ENCODE peak calls at places on chromosomes 7 and 10, in four cellular contexts. R is NCI-H748 treated with DMSO at 0.1 percent for 48 hours, J is tibial nerve, Z is GM23338. U is an unnamed sample.

GRCh38 chr7:4267326-4268039 is 414.6 kb upstream of the FOXK1 start:
- DNase-seq in J (no peak), R (no peak), Z (no peak), U (no peak)

GRCh38 chr7:123770378-123770777 is 21.6 kb upstream of the WASL start:
- DNase-seq in R (no peak), J (no peak), Z (no peak), U (no peak)

GRCh38 chr10:113496124-113496523 is 56.7 kb upstream of the HABP2 start:
- DNase-seq in Z (no peak), R (no peak), J (no peak), U (no peak)

GRCh38 chr7:131606346-131607290 is 50.2 kb upstream of the PODXL start:
- DNase-seq in Z (peak), J (no peak), R (no peak), U (peak)

GRCh38 chr10:76397210-76397881 is 965.9 kb downstream of the LRMDA start:
- DNase-seq in J (peak), R (no peak), Z (no peak), U (peak)

GRCh38 chr10:131733596-131733995 is 167.2 kb upstream of the PPP2R2D start:
- DNase-seq in Z (no peak), R (no peak), J (no peak), U (no peak)

GRCh38 chr10:12445701-12446334 is 96.5 kb downstream of the CAMK1D start:
- DNase-seq in J (peak), Z (no peak), R (no peak), U (no peak)

GRCh38 chr7:98619450-98620321 is 2.6 kb downstream of the NPTX2 start:
- DNase-seq in Z (peak), R (peak), J (no peak), U (peak)

GRCh38 chr7:44449531-44449930 is 40.9 kb downstream of the NUDCD3 start:
- DNase-seq in Z (no peak), R (no peak), J (no peak), U (no peak)

GRCh38 chr7:108461855-108462254 is 5.6 kb upstream of the NRCAM start:
- DNase-seq in R (no peak), J (no peak), Z (no peak), U (no peak)

GRCh38 chr7:27693794-27694193 is 31.1 kb upstream of the HIBADH start:
- DNase-seq in Z (peak), J (peak), R (no peak), U (peak)

GRCh38 chr10:12631787-12632562 is 282.6 kb downstream of the CAMK1D start:
- DNase-seq in J (no peak), Z (no peak), R (peak), U (no peak)

GRCh38 chr10:113612154-113612553 is 51.7 kb downstream of the NRAP start:
- DNase-seq in R (no peak), J (no peak), Z (no peak), U (no peak)

GRCh38 chr10:75099952-75100763 is 11.3 kb upstream of the SAMD8 start:
- DNase-seq in J (peak), Z (peak), R (peak), U (peak)

GRCh38 chr7:159310457-159311171 is 165.9 kb upstream of the VIPR2 start:
- DNase-seq in R (no peak), J (no peak), Z (no peak), U (no peak)

GRCh38 chr10:117408436-117409384 is 33.5 kb upstream of the PDZD8 start:
- DNase-seq in Z (no peak), R (no peak), J (no peak), U (no peak)

GRCh38 chr7:142352543-142352942 is 94.7 kb upstream of the PRSS58 start:
- DNase-seq in Z (no peak), J (no peak), R (no peak), U (no peak)

GRCh38 chr7:96337519-96337918 is 15.6 kb upstream of the SLC25A13 start:
- DNase-seq in Z (no peak), J (peak), R (no peak), U (no peak)

GRCh38 chr10:31314256-31315183 is 4.5 kb upstream of the ZEB1 start:
- DNase-seq in J (no peak), Z (peak), R (no peak), U (no peak)

GRCh38 chr10:68105820-68106219 is 3.5 kb upstream of the MYPN start:
- DNase-seq in Z (no peak), R (no peak), J (no peak), U (no peak)

GRCh38 chr7:80458822-80459725 is 52.8 kb downstream of the GNAT3 start:
- DNase-seq in Z (no peak), R (no peak), J (no peak), U (no peak)

GRCh38 chr7:128108641-128109423 is 77.6 kb upstream of the LRRC4 start:
- DNase-seq in Z (no peak), J (no peak), R (no peak), U (no peak)

GRCh38 chr7:29127527-29127926 is 18.8 kb downstream of the CPVL start:
- DNase-seq in J (no peak), Z (peak), R (no peak), U (peak)